ENCODE peak calls at places on chromosomes 5 and 9, in four cellular contexts. One of them, this sample, is unnamed.

GRCh38 chr9:128001411-128002298 is 20.9 kb upstream of the EEIG1 start:
- DNase-seq in activated CD4-positive, alpha-beta T cell treated with anti-CD3 and anti-CD28 coated beads for 24 hours: no peak
- DNase-seq in activated CD8-positive, alpha-beta memory T cell treated with anti-CD3 and anti-CD28 coated beads, Interleukin-2, amount 10 ng/mL, durations not matched to agents 7 days and 5 days: no peak
- DNase-seq in GM13977: no peak
- DNase-seq in this sample: peak; percentile 46

GRCh38 chr9:99354104-99354503 is 132.0 kb downstream of the SEC61B start:
- DNase-seq in activated CD4-positive, alpha-beta T cell treated with anti-CD3 and anti-CD28 coated beads for 24 hours: no peak
- DNase-seq in activated CD8-positive, alpha-beta memory T cell treated with anti-CD3 and anti-CD28 coated beads, Interleukin-2, amount 10 ng/mL, durations not matched to agents 7 days and 5 days: no peak
- DNase-seq in GM13977: no peak
- DNase-seq in this sample: no peak

GRCh38 chr9:9612270-9612669 is 1000.5 kb downstream of the PTPRD start:
- DNase-seq in activated CD4-positive, alpha-beta T cell treated with anti-CD3 and anti-CD28 coated beads for 24 hours: no peak
- DNase-seq in activated CD8-positive, alpha-beta memory T cell treated with anti-CD3 and anti-CD28 coated beads, Interleukin-2, amount 10 ng/mL, durations not matched to agents 7 days and 5 days: no peak
- DNase-seq in GM13977: no peak
- DNase-seq in this sample: no peak

GRCh38 chr5:23675456-23675855 is 168.0 kb downstream of the PRDM9 start:
- DNase-seq in activated CD4-positive, alpha-beta T cell treated with anti-CD3 and anti-CD28 coated beads for 24 hours: no peak
- DNase-seq in activated CD8-positive, alpha-beta memory T cell treated with anti-CD3 and anti-CD28 coated beads, Interleukin-2, amount 10 ng/mL, durations not matched to agents 7 days and 5 days: no peak
- DNase-seq in GM13977: no peak
- DNase-seq in this sample: no peak

GRCh38 chr9:90795084-90795483 is 6.5 kb upstream of the SYK start:
- DNase-seq in activated CD4-positive, alpha-beta T cell treated with anti-CD3 and anti-CD28 coated beads for 24 hours: no peak
- DNase-seq in activated CD8-positive, alpha-beta memory T cell treated with anti-CD3 and anti-CD28 coated beads, Interleukin-2, amount 10 ng/mL, durations not matched to agents 7 days and 5 days: no peak
- DNase-seq in GM13977: no peak
- DNase-seq in this sample: no peak

GRCh38 chr9:20466328-20467008 is 155.8 kb downstream of the MLLT3 start:
- DNase-seq in activated CD4-positive, alpha-beta T cell treated with anti-CD3 and anti-CD28 coated beads for 24 hours: no peak
- DNase-seq in activated CD8-positive, alpha-beta memory T cell treated with anti-CD3 and anti-CD28 coated beads, Interleukin-2, amount 10 ng/mL, durations not matched to agents 7 days and 5 days: no peak
- DNase-seq in GM13977: no peak
- DNase-seq in this sample: no peak

GRCh38 chr9:34512131-34513078 is 10.4 kb downstream of the ENHO start:
- DNase-seq in activated CD4-positive, alpha-beta T cell treated with anti-CD3 and anti-CD28 coated beads for 24 hours: no peak
- DNase-seq in activated CD8-positive, alpha-beta memory T cell treated with anti-CD3 and anti-CD28 coated beads, Interleukin-2, amount 10 ng/mL, durations not matched to agents 7 days and 5 days: no peak
- DNase-seq in GM13977: no peak
- DNase-seq in this sample: no peak

GRCh38 chr9:6015278-6016157 is at the start of gene RANBP6:
- DNase-seq in activated CD4-positive, alpha-beta T cell treated with anti-CD3 and anti-CD28 coated beads for 24 hours: peak; percentile 84
- DNase-seq in activated CD8-positive, alpha-beta memory T cell treated with anti-CD3 and anti-CD28 coated beads, Interleukin-2, amount 10 ng/mL, durations not matched to agents 7 days and 5 days: peak; percentile 96
- DNase-seq in GM13977: peak; percentile 87
- DNase-seq in this sample: peak; percentile 92

GRCh38 chr5:65102501-65102825 is 333.7 kb downstream of the CWC27 start:
- DNase-seq in activated CD4-positive, alpha-beta T cell treated with anti-CD3 and anti-CD28 coated beads for 24 hours: no peak
- DNase-seq in activated CD8-positive, alpha-beta memory T cell treated with anti-CD3 and anti-CD28 coated beads, Interleukin-2, amount 10 ng/mL, durations not matched to agents 7 days and 5 days: no peak
- DNase-seq in GM13977: peak; percentile 26
- DNase-seq in this sample: no peak

GRCh38 chr9:123656565-123656964 is 273.4 kb downstream of the DENND1A start:
- DNase-seq in activated CD4-positive, alpha-beta T cell treated with anti-CD3 and anti-CD28 coated beads for 24 hours: no peak
- DNase-seq in activated CD8-positive, alpha-beta memory T cell treated with anti-CD3 and anti-CD28 coated beads, Interleukin-2, amount 10 ng/mL, durations not matched to agents 7 days and 5 days: no peak
- DNase-seq in GM13977: no peak
- DNase-seq in this sample: no peak

GRCh38 chr9:626591-626990 is 214.9 kb upstream of the DMRT1 start:
- DNase-seq in activated CD4-positive, alpha-beta T cell treated with anti-CD3 and anti-CD28 coated beads for 24 hours: no peak
- DNase-seq in activated CD8-positive, alpha-beta memory T cell treated with anti-CD3 and anti-CD28 coated beads, Interleukin-2, amount 10 ng/mL, durations not matched to agents 7 days and 5 days: no peak
- DNase-seq in GM13977: peak; percentile 46
- DNase-seq in this sample: no peak

GRCh38 chr5:40801771-40802562 is 3.8 kb upstream of the PRKAA1 start:
- DNase-seq in activated CD4-positive, alpha-beta T cell treated with anti-CD3 and anti-CD28 coated beads for 24 hours: no peak
- DNase-seq in activated CD8-positive, alpha-beta memory T cell treated with anti-CD3 and anti-CD28 coated beads, Interleukin-2, amount 10 ng/mL, durations not matched to agents 7 days and 5 days: no peak
- DNase-seq in GM13977: no peak
- DNase-seq in this sample: no peak

GRCh38 chr9:132774886-132775285 is 103.2 kb downstream of the AK8 start:
- DNase-seq in activated CD4-positive, alpha-beta T cell treated with anti-CD3 and anti-CD28 coated beads for 24 hours: no peak
- DNase-seq in activated CD8-positive, alpha-beta memory T cell treated with anti-CD3 and anti-CD28 coated beads, Interleukin-2, amount 10 ng/mL, durations not matched to agents 7 days and 5 days: no peak
- DNase-seq in GM13977: no peak
- DNase-seq in this sample: no peak

GRCh38 chr5:15234911-15235310 is 265.1 kb upstream of the FBXL7 start:
- DNase-seq in activated CD4-positive, alpha-beta T cell treated with anti-CD3 and anti-CD28 coated beads for 24 hours: no peak
- DNase-seq in activated CD8-positive, alpha-beta memory T cell treated with anti-CD3 and anti-CD28 coated beads, Interleukin-2, amount 10 ng/mL, durations not matched to agents 7 days and 5 days: no peak
- DNase-seq in GM13977: no peak
- DNase-seq in this sample: no peak

GRCh38 chr5:75668988-75669760 is 48.1 kb downstream of the POC5 start:
- DNase-seq in activated CD4-positive, alpha-beta T cell treated with anti-CD3 and anti-CD28 coated beads for 24 hours: peak; percentile 44
- DNase-seq in activated CD8-positive, alpha-beta memory T cell treated with anti-CD3 and anti-CD28 coated beads, Interleukin-2, amount 10 ng/mL, durations not matched to agents 7 days and 5 days: peak; percentile 85
- DNase-seq in GM13977: peak; percentile 45
- DNase-seq in this sample: no peak

GRCh38 chr5:7629559-7629958 is 221.4 kb downstream of the CFAP90 start:
- DNase-seq in activated CD4-positive, alpha-beta T cell treated with anti-CD3 and anti-CD28 coated beads for 24 hours: no peak
- DNase-seq in activated CD8-positive, alpha-beta memory T cell treated with anti-CD3 and anti-CD28 coated beads, Interleukin-2, amount 10 ng/mL, durations not matched to agents 7 days and 5 days: no peak
- DNase-seq in GM13977: no peak
- DNase-seq in this sample: no peak

GRCh38 chr9:14173730-14174129 is 140.2 kb downstream of the NFIB start:
- DNase-seq in activated CD4-positive, alpha-beta T cell treated with anti-CD3 and anti-CD28 coated beads for 24 hours: no peak
- DNase-seq in activated CD8-positive, alpha-beta memory T cell treated with anti-CD3 and anti-CD28 coated beads, Interleukin-2, amount 10 ng/mL, durations not matched to agents 7 days and 5 days: no peak
- DNase-seq in GM13977: no peak
- DNase-seq in this sample: no peak